ENCODE peak calls at places on chromosomes 13 and 19, in ten cellular contexts. A, Z, V, E, B, M, Q, D, X and F are unnamed samples.

GRCh38 chr13:41678842-41679241 is 221.5 kb downstream of the RGCC start:
- DNase-seq in D (no peak), B (no peak), V (no peak), A (no peak), Z (no peak), Q (no peak), M (no peak), X (no peak), E (no peak), F (no peak)

GRCh38 chr13:108377646-108378206 is 108.2 kb downstream of the TNFSF13B start:
- DNase-seq in M (no peak), V (no peak), E (no peak), Q (no peak), A (no peak), B (no peak), D (no peak), Z (no peak), X (no peak), F (no peak)

GRCh38 chr13:44393391-44393790 is 19.8 kb downstream of the SERP2 start:
- DNase-seq in E (no peak), M (no peak), A (no peak), D (no peak), V (no peak), Q (no peak), X (no peak), Z (no peak), B (no peak), F (no peak)

GRCh38 chr19:6100284-6100915 is 9.9 kb downstream of the RFX2 start:
- DNase-seq in X (peak), Z (no peak), E (no peak), M (no peak), Q (no peak), B (no peak), D (no peak), A (peak), V (no peak), F (no peak)

GRCh38 chr13:45865414-45865813 is 13.9 kb upstream of the SIAH3 start:
- DNase-seq in M (no peak), X (no peak), B (no peak), Z (no peak), E (no peak), Q (no peak), V (no peak), D (no peak), A (no peak), F (no peak)

GRCh38 chr19:57267294-57267693 is 13.0 kb upstream of the ZNF460 start:
- DNase-seq in X (no peak), E (no peak), V (no peak), M (no peak), Z (no peak), Q (peak), B (no peak), A (no peak), D (no peak), F (no peak)

GRCh38 chr13:37207646-37208045 is 102.2 kb upstream of the CSNK1A1L start:
- DNase-seq in A (no peak), X (no peak), M (no peak), Z (peak), V (no peak), D (no peak), B (no peak), E (no peak), Q (no peak), F (no peak)

GRCh38 chr19:12133069-12133468 is 7.1 kb downstream of the ZNF20 start:
- DNase-seq in Q (no peak), V (no peak), B (no peak), A (no peak), M (no peak), D (no peak), E (no peak), Z (peak), X (no peak), F (no peak)

GRCh38 chr13:60990032-60990733 is 425.5 kb downstream of the PCDH20 start:
- DNase-seq in D (no peak), M (peak), B (no peak), Q (peak), Z (peak), X (peak), E (no peak), A (no peak), V (no peak), F (no peak)

GRCh38 chr19:4028334-4029246 is 21.1 kb downstream of the PIAS4 start:
- DNase-seq in Q (no peak), A (no peak), V (no peak), E (no peak), X (no peak), Z (no peak), B (no peak), D (no peak), M (no peak), F (no peak)

GRCh38 chr19:4583961-4584669 is 24.6 kb upstream of the SEMA6B start:
- DNase-seq in B (no peak), V (no peak), Z (peak), Q (peak), M (peak), E (no peak), A (peak), X (peak), D (peak), F (peak)

GRCh38 chr13:71873418-71874276 is 6.6 kb upstream of the DACH1 start:
- DNase-seq in D (no peak), M (no peak), V (no peak), A (no peak), B (no peak), Q (no peak), E (no peak), Z (no peak), X (no peak), F (no peak)

GRCh38 chr13:109959903-109960302 is 173.5 kb upstream of the IRS2 start:
- DNase-seq in A (no peak), Z (no peak), X (no peak), E (no peak), B (no peak), D (no peak), V (no peak), Q (no peak), M (no peak), F (no peak)

GRCh38 chr13:42272115-42272756 is at the start of gene AKAP11:
- DNase-seq in E (no peak), M (peak), Q (peak), B (peak), X (peak), A (peak), D (peak), V (peak), Z (peak), F (peak)

GRCh38 chr13:106795847-106796246 is 227.9 kb upstream of the ARGLU1 start:
- DNase-seq in D (no peak), E (no peak), X (peak), B (no peak), Z (no peak), V (no peak), A (no peak), Q (no peak), M (no peak), F (no peak)

GRCh38 chr13:28387740-28388501 is 107.0 kb downstream of the FLT1 start:
- DNase-seq in Z (no peak), Q (no peak), D (no peak), X (no peak), V (no peak), A (no peak), E (no peak), B (no peak), M (no peak), F (no peak)

GRCh38 chr19:50333737-50334617 is 4.8 kb upstream of the KCNC3 start:
- DNase-seq in V (peak), M (peak), X (no peak), E (no peak), D (peak), Q (peak), B (peak), Z (no peak), A (peak), F (peak)

GRCh38 chr13:23867027-23867491 is 22.1 kb downstream of the MIPEP start:
- DNase-seq in D (no peak), V (peak), M (no peak), E (no peak), A (no peak), B (no peak), X (no peak), Q (peak), Z (peak), F (peak)

GRCh38 chr13:99980201-99981114 is 1.1 kb upstream of the ZIC2 start:
- DNase-seq in X (peak), V (peak), M (peak), A (peak), D (peak), B (peak), Q (peak), E (no peak), Z (peak), F (peak)

GRCh38 chr19:28876604-28877123 is 336.3 kb downstream of the UQCRFS1 start:
- DNase-seq in E (no peak), M (no peak), V (no peak), A (no peak), X (no peak), Q (no peak), D (no peak), Z (no peak), B (no peak), F (no peak)

GRCh38 chr19:45340899-45341453 is 426 bp downstream of the KLC3 start:
- DNase-seq in Z (peak), B (no peak), D (peak), M (peak), V (peak), Q (no peak), A (no peak), X (no peak), E (no peak), F (no peak)

GRCh38 chr19:51460164-51460992 is 2.1 kb upstream of the SIGLEC8 start:
- DNase-seq in V (no peak), A (no peak), E (no peak), Z (no peak), X (no peak), D (no peak), Q (peak), M (peak), B (no peak), F (no peak)

GRCh38 chr13:44211286-44211685 is 162.3 kb upstream of the SERP2 start:
- DNase-seq in X (no peak), M (no peak), Z (no peak), D (no peak), E (no peak), V (no peak), A (no peak), B (no peak), Q (no peak), F (no peak)

GRCh38 chr13:101514695-101515275 is 62.3 kb downstream of the ITGBL1 start:
- DNase-seq in M (no peak), X (peak), D (peak), V (peak), B (no peak), Q (peak), Z (peak), E (no peak), A (peak), F (no peak)

GRCh38 chr13:37148501-37148900 is 43.0 kb upstream of the CSNK1A1L start:
- DNase-seq in V (no peak), E (no peak), M (no peak), A (no peak), Z (no peak), B (no peak), Q (no peak), D (no peak), X (no peak), F (no peak)

GRCh38 chr13:78621086-78621485 is 17.7 kb upstream of the POU4F1 start:
- DNase-seq in D (no peak), X (no peak), E (no peak), A (no peak), M (no peak), Q (no peak), V (no peak), Z (no peak), B (no peak), F (no peak)

GRCh38 chr13:79874396-79875360 is 393.7 kb downstream of the NDFIP2 start:
- DNase-seq in V (no peak), D (no peak), B (no peak), A (no peak), E (peak), X (peak), M (no peak), Q (no peak), Z (peak), F (no peak)

GRCh38 chr19:7257148-7258041 is 36.8 kb downstream of the INSR start:
- DNase-seq in Z (peak), B (peak), A (no peak), D (peak), V (no peak), M (no peak), E (peak), Q (peak), X (no peak), F (no peak)

GRCh38 chr19:7947939-7948338 is 4.5 kb upstream of the TIMM44 start:
- DNase-seq in M (no peak), A (no peak), D (no peak), B (no peak), X (no peak), V (no peak), E (no peak), Q (peak), Z (peak), F (no peak)

GRCh38 chr13:47455581-47455980 is 545.5 kb downstream of the SUCLA2 start:
- DNase-seq in Q (peak), A (no peak), V (peak), X (no peak), M (peak), B (no peak), Z (peak), D (peak), E (no peak), F (no peak)

GRCh38 chr13:99505814-99506269 is 4.6 kb downstream of the TM9SF2 start:
- DNase-seq in V (no peak), B (no peak), Q (peak), X (no peak), D (no peak), Z (peak), A (no peak), M (no peak), E (no peak), F (no peak)

GRCh38 chr13:97116754-97117153 is 105.4 kb upstream of the MBNL2 start:
- DNase-seq in Z (peak), B (no peak), D (no peak), E (no peak), Q (peak), A (no peak), M (no peak), V (peak), X (peak), F (no peak)

GRCh38 chr19:49473868-49474544 is at the start of gene FLT3LG:
- DNase-seq in D (peak), E (no peak), A (peak), Q (peak), X (peak), V (peak), M (peak), B (peak), Z (peak), F (peak)

GRCh38 chr19:48043675-48044258 is at the start of gene CABP5:
- DNase-seq in X (no peak), Q (no peak), Z (no peak), B (no peak), M (no peak), A (no peak), E (no peak), V (no peak), D (no peak), F (no peak)

GRCh38 chr19:47305309-47305751 is 4.3 kb upstream of the C5AR1 start:
- DNase-seq in X (peak), M (peak), D (peak), V (peak), B (peak), Q (peak), E (no peak), Z (peak), A (peak), F (peak)

DNA sequence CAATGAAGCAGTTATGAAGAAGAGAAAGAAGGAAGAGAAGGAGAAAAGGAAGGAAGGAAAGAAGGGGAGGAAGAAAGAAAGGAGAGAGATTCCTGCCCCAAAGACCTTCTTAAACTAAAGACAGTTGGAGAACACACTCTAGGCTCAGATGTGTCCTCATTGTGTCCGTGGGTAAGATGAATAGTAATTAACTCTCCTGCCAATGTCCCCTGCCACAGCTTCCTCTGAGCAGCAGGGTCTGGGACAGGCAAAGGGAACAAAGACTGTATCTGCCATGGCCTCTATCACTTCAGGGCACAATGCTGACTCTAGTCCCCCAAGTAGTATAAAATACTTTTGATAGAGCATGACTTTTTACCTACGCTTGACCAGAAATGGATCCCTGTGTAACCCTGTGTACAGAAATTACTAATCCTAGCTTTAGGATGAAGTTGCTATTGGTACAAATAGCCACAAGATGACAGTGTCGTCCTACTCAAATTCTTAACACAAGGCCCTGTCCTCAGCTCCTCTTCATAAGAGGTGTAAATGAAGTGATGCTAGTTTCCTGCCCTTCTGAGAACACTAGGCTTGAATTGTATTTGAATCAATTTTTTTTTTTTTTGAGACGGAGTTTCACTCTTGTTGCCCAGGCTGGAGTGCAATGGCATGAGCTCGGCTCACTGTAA is 186.2 kb upstream of the GPR12 start:
- DNase-seq in Z (peak), M (no peak), E (no peak), A (no peak), V (peak), Q (peak), D (no peak), B (no peak), X (peak), F (no peak)
- TF ChIP-seq CTCF in Z (peak), M (no peak), E (peak), A (peak), V (peak), Q (peak), D (peak), B (peak), X (peak), F (peak)

DNA sequence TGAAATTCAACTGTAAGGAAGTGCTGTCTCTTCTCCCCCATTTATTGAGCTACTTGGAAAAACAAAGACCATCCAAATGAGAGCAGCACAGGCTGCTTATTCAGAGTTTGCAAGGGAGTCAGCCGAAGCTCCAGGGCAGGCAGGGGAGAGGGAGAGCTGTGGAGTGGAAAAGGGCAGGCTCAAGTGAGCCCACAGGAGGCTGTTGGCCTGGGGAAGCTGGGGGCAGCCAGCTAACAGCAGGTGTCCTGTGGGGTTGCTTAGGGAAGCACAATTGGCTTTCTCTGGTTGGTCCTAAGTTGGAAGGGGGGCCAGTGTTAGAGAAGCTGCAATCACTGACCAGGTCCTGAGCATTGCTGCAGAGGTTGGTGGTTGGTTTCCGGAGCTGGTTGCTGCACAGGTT is 23.9 kb downstream of the SLC25A42 start:
- DNase-seq in V (no peak), D (no peak), Q (no peak), Z (no peak), A (no peak), M (no peak), X (no peak), E (no peak), B (no peak), F (no peak)
- TF ChIP-seq CTCF in V (no peak), D (no peak), Q (no peak), Z (no peak), A (no peak), M (no peak), X (no peak), E (no peak), B (no peak), F (no peak)

GRCh38 chr13:21965095-21965494 is 294.2 kb downstream of the FGF9 start:
- DNase-seq in Q (no peak), A (no peak), Z (no peak), M (no peak), E (no peak), X (no peak), D (no peak), B (no peak), V (no peak), F (no peak)

GRCh38 chr13:21967871-21968270 is 297.0 kb downstream of the FGF9 start:
- DNase-seq in E (no peak), V (no peak), D (no peak), Z (no peak), A (no peak), Q (no peak), M (no peak), B (no peak), X (no peak), F (no peak)

GRCh38 chr13:21964686-21965085 is 293.8 kb downstream of the FGF9 start:
- DNase-seq in E (no peak), M (no peak), V (no peak), Q (no peak), Z (no peak), A (no peak), D (no peak), B (no peak), X (no peak), F (no peak)

GRCh38 chr13:21970172-21970571 is 299.3 kb downstream of the FGF9 start:
- DNase-seq in A (no peak), V (no peak), Z (no peak), D (no peak), E (no peak), B (no peak), M (no peak), X (no peak), Q (no peak), F (no peak)

DNA sequence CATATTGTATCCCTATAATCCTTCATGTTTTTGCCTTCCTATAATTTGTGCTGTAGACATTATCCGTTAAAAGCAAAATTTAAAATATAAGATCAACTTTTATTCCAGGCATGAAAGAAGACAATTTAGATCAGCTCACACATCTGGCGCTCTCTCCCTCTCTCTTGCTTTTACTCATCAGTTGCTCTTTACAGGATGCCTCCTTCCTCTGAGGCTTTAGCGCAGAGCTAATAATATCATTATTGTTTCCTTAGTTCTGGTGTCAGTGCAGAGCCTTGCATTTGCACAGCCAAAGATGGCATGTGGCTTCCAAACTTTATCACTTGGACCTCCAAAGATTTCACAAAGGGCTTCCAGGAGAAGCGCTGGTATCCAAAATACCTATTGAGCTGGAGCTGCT is 295.1 kb downstream of the FGF9 start:
- DNase-seq in Q (no peak), M (no peak), V (no peak), X (no peak), A (no peak), D (no peak), Z (no peak), B (no peak), E (no peak), F (no peak)
- TF ChIP-seq CTCF in Q (no peak), M (no peak), V (no peak), X (no peak), A (no peak), D (no peak), Z (no peak), B (no peak), E (no peak), F (no peak)

GRCh38 chr13:113243847-113244246 is 34.4 kb downstream of the CUL4A start:
- DNase-seq in Q (no peak), V (no peak), B (no peak), D (no peak), E (no peak), X (no peak), M (no peak), A (no peak), Z (no peak), F (no peak)

DNA sequence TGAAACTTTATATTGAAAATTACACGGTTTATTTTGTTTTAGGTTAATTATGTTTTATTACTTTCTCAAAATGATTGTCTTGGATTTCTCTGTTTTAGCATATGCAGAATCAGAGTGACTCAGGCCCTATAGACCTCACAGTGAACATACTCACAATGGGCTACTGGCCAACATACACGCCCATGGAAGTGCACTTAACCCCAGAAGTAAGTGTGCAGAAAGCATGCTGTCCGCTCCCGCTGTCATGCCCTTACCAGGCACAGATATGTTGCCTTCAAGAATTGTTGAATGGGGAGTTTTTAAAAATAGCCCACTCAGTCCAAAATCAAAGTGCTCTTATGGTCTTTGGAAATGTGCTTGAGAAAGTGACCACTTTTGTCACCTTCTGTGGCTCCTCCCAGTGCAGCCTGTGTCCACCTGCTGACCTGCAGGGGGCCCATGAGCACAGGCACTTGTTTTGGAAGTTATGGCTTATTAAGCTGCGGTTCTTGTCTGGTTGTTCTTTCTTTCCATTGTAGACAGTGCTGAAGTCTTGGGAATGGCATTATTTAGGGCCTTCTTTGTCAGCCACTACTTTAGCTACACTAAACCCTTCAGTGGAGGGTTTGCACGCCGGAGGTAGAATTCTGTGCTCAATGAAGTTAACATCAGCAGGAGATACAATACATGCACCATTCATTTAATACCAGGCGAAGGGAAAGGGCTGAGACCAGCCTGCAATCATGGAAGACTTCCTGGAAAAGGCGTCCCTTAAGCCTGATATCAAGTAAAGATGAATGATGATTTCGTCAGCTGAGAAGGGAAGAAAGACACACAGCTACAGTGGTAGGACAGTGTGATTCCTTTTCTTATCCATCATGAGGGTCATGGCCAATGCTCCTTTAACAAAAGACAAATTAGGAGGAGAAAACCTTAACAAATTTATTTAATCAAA is 36.7 kb downstream of the CUL4A start:
- DNase-seq in B (no peak), Q (peak), E (no peak), X (no peak), D (no peak), M (no peak), A (peak), V (no peak), Z (peak), F (no peak)
- TF ChIP-seq CTCF in B (peak), Q (peak), E (peak), X (no peak), D (no peak), M (no peak), A (no peak), V (peak), Z (peak), F (peak)